ENCODE peak calls at places on chromosomes 5 and 9, in four cellular contexts. A is tibial artery, K is A673, Q is heart left ventricle. G is an unnamed sample.

GRCh38 chr5:95392593-95393182 is 1.5 kb downstream of the FAM81B start:
- DNase-seq in A (no peak), K (peak; percentile 17), Q (no peak), G (no peak)

GRCh38 chr9:70613024-70613768 is 198.7 kb upstream of the KLF9 start:
- DNase-seq in A (no peak), K (no peak), Q (no peak), G (no peak)

GRCh38 chr9:116456490-116457088 is 230.5 kb upstream of the TRIM32 start:
- DNase-seq in A (no peak), K (no peak), Q (no peak), G (no peak)

GRCh38 chr5:112787261-112787660 is 49.6 kb downstream of the APC start:
- DNase-seq in A (no peak), K (no peak), Q (no peak), G (no peak)

GRCh38 chr9:92276223-92277007 is 17.1 kb downstream of the IARS1 start:
- DNase-seq in A (no peak), K (no peak), Q (no peak), G (no peak)

GRCh38 chr5:30959238-30959637 is 234.2 kb upstream of the CDH6 start:
- DNase-seq in A (no peak), K (no peak), Q (no peak), G (no peak)

GRCh38 chr5:180396931-180397330 is 43.8 kb upstream of the GFPT2 start:
- DNase-seq in A (peak; percentile 45), K (no peak), Q (no peak), G (no peak)

GRCh38 chr5:91266184-91266705 is 116.9 kb downstream of the ARRDC3 start:
- DNase-seq in A (no peak), K (peak; percentile 28), Q (no peak), G (peak; percentile 54)

GRCh38 chr9:98097836-98098235 is 21.2 kb downstream of the TRIM14 start:
- DNase-seq in A (no peak), K (no peak), Q (no peak), G (no peak)

GRCh38 chr9:94174164-94174563 is 84.9 kb upstream of the ZNF169 start:
- DNase-seq in A (no peak), K (peak; percentile 37), Q (no peak), G (no peak)

GRCh38 chr5:141363952-141364660 is at the start of gene PCDHGA5:
- DNase-seq in A (no peak), K (no peak), Q (peak; percentile 24), G (no peak)

GRCh38 chr5:82045526-82046267 is 73.9 kb downstream of the ATG10 start:
- DNase-seq in A (no peak), K (no peak), Q (no peak), G (peak; percentile 38)

GRCh38 chr9:82488319-82488701 is 499.7 kb downstream of the SPATA31D1 start:
- DNase-seq in A (no peak), K (no peak), Q (peak; percentile 41), G (no peak)

GRCh38 chr9:97809666-97810344 is 43.2 kb upstream of the FOXE1 start:
- DNase-seq in A (no peak), K (peak; percentile 31), Q (no peak), G (no peak)

GRCh38 chr5:44002381-44002901 is 386.8 kb downstream of the FGF10 start:
- DNase-seq in A (no peak), K (no peak), Q (no peak), G (no peak)

GRCh38 chr9:122158202-122158601 is 1.4 kb downstream of the NDUFA8 start:
- DNase-seq in A (no peak), K (peak; percentile 70), Q (peak; percentile 36), G (peak; percentile 65)

GRCh38 chr9:127758843-127759242 is 19.6 kb downstream of the SH2D3C start:
- DNase-seq in A (no peak), K (no peak), Q (no peak), G (no peak)

GRCh38 chr5:150067405-150067960 is 18.9 kb downstream of the CSF1R start:
- DNase-seq in A (no peak), K (no peak), Q (no peak), G (no peak)

GRCh38 chr5:91598216-91598615 is 215.1 kb upstream of the ARRDC3 start:
- DNase-seq in A (no peak), K (no peak), Q (no peak), G (peak; percentile 18)

GRCh38 chr5:157431544-157432200 is 28.3 kb upstream of the NIPAL4 start:
- DNase-seq in A (no peak), K (peak; percentile 63), Q (no peak), G (peak; percentile 82)

GRCh38 chr9:33820231-33820745 is 3.3 kb downstream of the UBE2R2 start:
- DNase-seq in A (no peak), K (no peak), Q (no peak), G (no peak)
- H3K4me3 ChIP-seq in A (no peak overlapping the region), K (no peak overlapping the region), Q (no peak overlapping the region), G (no peak overlapping the region)

DNA sequence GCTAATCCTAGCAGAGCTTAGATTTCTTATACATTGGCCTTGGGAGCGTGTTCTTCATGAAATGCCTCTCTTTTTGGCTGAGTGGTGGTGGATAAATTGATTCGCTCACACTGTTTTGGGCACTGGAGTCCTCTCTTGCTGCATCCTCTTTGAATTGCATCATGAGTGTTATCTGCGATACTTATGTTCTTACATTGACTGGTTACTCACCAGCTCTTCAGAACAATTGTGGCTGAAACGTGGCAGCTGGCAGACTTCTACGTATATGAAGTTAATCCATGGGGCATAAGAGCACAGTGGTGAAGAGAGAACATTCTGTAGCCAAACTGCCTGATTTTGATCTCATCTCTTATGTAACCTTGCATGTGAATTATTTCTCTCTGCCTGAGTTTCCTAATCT is 295.0 kb downstream of the ARHGAP26 start:
- DNase-seq in A (no peak), K (peak; percentile 56), Q (no peak), G (peak; percentile 45)
- H3K4me1 ChIP-seq in A (peaks cover 52% of the 10 kb centered on the region), K (peaks cover 61% of the 10 kb centered on the region), Q (peaks cover 43% of the 10 kb centered on the region), G (peaks cover 55% of the 10 kb centered on the region)

GRCh38 chr5:97163360-97163764 is 19.7 kb downstream of the RIOK2 start:
- DNase-seq in A (no peak), K (peak; percentile 29), Q (no peak), G (no peak)

GRCh38 chr5:97162045-97162444 is 19.6 kb upstream of the LIX1 start:
- DNase-seq in A (no peak), K (peak; percentile 82), Q (no peak), G (peak; percentile 86)

GRCh38 chr5:97164846-97165245 is 18.2 kb downstream of the RIOK2 start:
- DNase-seq in A (no peak), K (no peak), Q (no peak), G (no peak)

GRCh38 chr5:97165726-97166125 is 17.3 kb downstream of the RIOK2 start:
- DNase-seq in A (no peak), K (no peak), Q (no peak), G (no peak)

DNA sequence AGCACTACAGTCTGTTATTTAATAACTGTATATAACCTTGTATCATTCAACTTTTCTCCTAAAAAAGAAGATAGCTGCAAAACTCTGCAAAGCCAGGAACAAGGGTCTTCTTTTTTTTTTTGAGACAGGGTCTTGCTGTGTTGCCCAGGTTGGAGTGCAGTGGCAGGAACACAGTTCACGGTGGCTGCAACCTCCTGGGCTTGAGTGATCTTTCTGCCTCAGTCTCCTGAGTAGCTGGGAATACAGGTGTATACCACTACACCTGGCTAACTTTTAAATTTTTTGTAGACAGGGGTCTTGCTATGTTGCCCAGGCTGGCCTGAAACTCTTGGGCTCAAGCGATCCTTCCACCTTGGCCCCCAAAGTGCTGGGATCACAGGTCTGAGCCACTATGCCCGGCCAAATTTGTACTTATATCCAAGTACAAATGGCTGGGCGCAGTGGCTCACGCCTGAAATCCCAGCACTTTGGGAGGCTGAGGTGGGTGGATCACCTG is 19.2 kb downstream of the RIOK2 start:
- DNase-seq in A (no peak), K (no peak), Q (no peak), G (no peak)
- H3K36me3 ChIP-seq in A (peaks cover 31% of the 10 kb centered on the region), K (peaks cover 44% of the 10 kb centered on the region), Q (peaks cover 87% of the 10 kb centered on the region), G (peaks cover 57% of the 10 kb centered on the region)

GRCh38 chr9:134669556-134669955 is 28.0 kb downstream of the COL5A1 start:
- DNase-seq in A (peak; percentile 61), K (no peak), Q (no peak), G (no peak)

GRCh38 chr9:134670042-134670525 is 28.5 kb downstream of the COL5A1 start:
- DNase-seq in A (peak; percentile 44), K (peak; percentile 55), Q (no peak), G (no peak)

GRCh38 chr9:134670851-134671281 is 29.3 kb downstream of the COL5A1 start:
- DNase-seq in A (peak; percentile 58), K (no peak), Q (no peak), G (no peak)

GRCh38 chr9:134666801-134667200 is 25.2 kb downstream of the COL5A1 start:
- DNase-seq in A (no peak), K (no peak), Q (no peak), G (no peak)

DNA sequence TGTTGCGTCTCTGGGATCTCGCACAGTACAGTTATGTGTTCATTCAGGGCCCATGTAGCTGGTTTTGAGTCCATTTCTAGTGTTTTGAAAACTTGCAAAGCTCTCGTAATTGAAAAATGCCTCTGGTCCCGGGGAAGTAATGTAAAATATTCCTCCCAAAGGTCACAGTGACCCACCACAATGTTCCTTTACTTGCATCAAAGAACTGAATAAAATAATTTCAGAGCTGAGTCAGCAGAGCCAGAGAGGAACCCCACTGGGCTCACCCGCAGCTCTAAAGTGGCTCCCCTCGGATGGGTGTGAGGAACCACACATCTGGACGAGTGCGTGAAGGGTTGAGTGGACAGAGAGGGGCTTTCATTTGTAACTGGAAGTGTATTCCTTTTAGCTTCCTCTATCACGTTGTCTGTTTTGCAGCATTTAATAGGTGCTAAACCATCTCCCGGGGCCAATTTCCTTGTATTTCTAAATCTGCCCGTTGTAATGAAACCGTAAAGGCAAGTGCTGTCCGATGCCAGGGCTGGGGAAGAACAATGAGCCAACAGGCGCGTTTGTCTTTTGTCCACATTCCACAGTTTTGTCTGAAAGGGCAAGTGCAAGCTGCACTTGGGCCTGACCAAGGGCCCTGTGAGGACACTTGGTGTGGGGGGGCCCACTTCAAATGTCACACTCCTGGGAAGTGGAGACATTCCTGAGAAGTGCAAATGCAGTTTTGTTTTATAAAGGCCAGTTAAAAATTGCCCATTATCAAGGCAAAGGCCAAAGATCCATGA is 29.9 kb downstream of the COL5A1 start:
- DNase-seq in A (peak; percentile 58), K (peak; percentile 26), Q (no peak), G (no peak)
- H3K4me3 ChIP-seq in A (no peak overlapping the region), K (no peak overlapping the region), Q (no peak overlapping the region), G (no peak overlapping the region)

GRCh38 chr5:42990892-42991291 is 49.2 kb downstream of the ANXA2R start:
- DNase-seq in A (no peak), K (no peak), Q (no peak), G (no peak)
- H3K4me1 ChIP-seq in A (peaks cover 5% of the 10 kb centered on the region), K (peaks cover 7% of the 10 kb centered on the region), Q (no peaks in the 10 kb centered on the region), G (peaks cover under 1% of the 10 kb centered on the region)